ENCODE peak calls at places on chromosome 16, in five cellular contexts. One of them, this sample, is unnamed.

GRCh38 chr16:60214321-60214720 is 1480.2 kb upstream of the GOT2 start:
- DNase-seq in SK-N-SH: no peak
- DNase-seq in PC-3: no peak
- DNase-seq in neural progenitor cell: no peak
- DNase-seq in HCT116: no peak
- DNase-seq in this sample: no peak

GRCh38 chr16:2252806-2253148 is 1.4 kb upstream of the ECI1 start:
- DNase-seq in SK-N-SH: no peak
- DNase-seq in PC-3: no peak
- DNase-seq in neural progenitor cell: no peak
- DNase-seq in HCT116: no peak
- DNase-seq in this sample: no peak

GRCh38 chr16:17784073-17784472 is 313.3 kb upstream of the XYLT1 start:
- DNase-seq in SK-N-SH: no peak
- DNase-seq in HCT116: no peak
- DNase-seq in neural progenitor cell: peak
- DNase-seq in PC-3: peak
- DNase-seq in this sample: peak

GRCh38 chr16:72099377-72099818 is 5.8 kb downstream of the DHX38 start:
- DNase-seq in PC-3: peak
- DNase-seq in HCT116: peak
- DNase-seq in neural progenitor cell: peak
- DNase-seq in SK-N-SH: peak
- DNase-seq in this sample: peak

GRCh38 chr16:46886764-46887523 is 2.8 kb downstream of the GPT2 start:
- DNase-seq in HCT116: no peak
- DNase-seq in PC-3: no peak
- DNase-seq in neural progenitor cell: no peak
- DNase-seq in SK-N-SH: no peak
- DNase-seq in this sample: no peak

GRCh38 chr16:55393976-55394375 is 70.0 kb downstream of the IRX6 start:
- DNase-seq in PC-3: no peak
- DNase-seq in HCT116: no peak
- DNase-seq in neural progenitor cell: no peak
- DNase-seq in SK-N-SH: no peak
- DNase-seq in this sample: no peak

GRCh38 chr16:81491522-81492188 is 47.0 kb downstream of the CMIP start:
- DNase-seq in SK-N-SH: no peak
- DNase-seq in neural progenitor cell: no peak
- DNase-seq in HCT116: no peak
- DNase-seq in PC-3: no peak
- DNase-seq in this sample: no peak

GRCh38 chr16:3050487-3050886 is 4.1 kb downstream of the MMP25 start:
- DNase-seq in neural progenitor cell: no peak
- DNase-seq in HCT116: no peak
- DNase-seq in PC-3: no peak
- DNase-seq in SK-N-SH: no peak
- DNase-seq in this sample: no peak

GRCh38 chr16:85313541-85314208 is 201.4 kb upstream of the CIBAR2 start:
- DNase-seq in SK-N-SH: peak
- DNase-seq in PC-3: no peak
- DNase-seq in neural progenitor cell: no peak
- DNase-seq in HCT116: no peak
- DNase-seq in this sample: no peak

GRCh38 chr16:71895679-71896385 is 501 bp downstream of the IST1 start:
- DNase-seq in SK-N-SH: no peak
- DNase-seq in neural progenitor cell: peak
- DNase-seq in HCT116: no peak
- DNase-seq in PC-3: peak
- DNase-seq in this sample: peak

GRCh38 chr16:62831235-62831634 is 795.0 kb upstream of the CDH8 start:
- DNase-seq in neural progenitor cell: no peak
- DNase-seq in HCT116: no peak
- DNase-seq in PC-3: no peak
- DNase-seq in SK-N-SH: no peak
- DNase-seq in this sample: no peak

GRCh38 chr16:67526149-67526732 is 2.4 kb upstream of the RIPOR1 start:
- DNase-seq in neural progenitor cell: no peak
- DNase-seq in SK-N-SH: no peak
- DNase-seq in HCT116: no peak
- DNase-seq in PC-3: no peak
- DNase-seq in this sample: no peak

GRCh38 chr16:81448154-81449131 is 3.8 kb downstream of the CMIP start:
- DNase-seq in PC-3: peak
- DNase-seq in neural progenitor cell: peak
- DNase-seq in SK-N-SH: no peak
- DNase-seq in HCT116: no peak
- DNase-seq in this sample: peak

GRCh38 chr16:16096161-16096857 is 127.0 kb downstream of the ABCC6 start:
- DNase-seq in PC-3: no peak
- DNase-seq in SK-N-SH: no peak
- DNase-seq in neural progenitor cell: peak
- DNase-seq in HCT116: no peak
- DNase-seq in this sample: peak

GRCh38 chr16:81615833-81616232 is 163.3 kb upstream of the PLCG2 start:
- DNase-seq in SK-N-SH: no peak
- DNase-seq in PC-3: no peak
- DNase-seq in neural progenitor cell: no peak
- DNase-seq in HCT116: no peak
- DNase-seq in this sample: no peak

GRCh38 chr16:70746708-70747424 is 54.1 kb downstream of the VAC14 start:
- DNase-seq in neural progenitor cell: no peak
- DNase-seq in HCT116: peak
- DNase-seq in PC-3: peak
- DNase-seq in SK-N-SH: no peak
- DNase-seq in this sample: no peak

GRCh38 chr16:83603981-83604570 is 203.7 kb upstream of the HSBP1 start:
- DNase-seq in HCT116: no peak
- DNase-seq in neural progenitor cell: no peak
- DNase-seq in PC-3: no peak
- DNase-seq in SK-N-SH: no peak
- DNase-seq in this sample: no peak

GRCh38 chr16:31355701-31356100 is 725 bp downstream of the ITGAX start:
- DNase-seq in neural progenitor cell: no peak
- DNase-seq in HCT116: no peak
- DNase-seq in PC-3: no peak
- DNase-seq in SK-N-SH: no peak
- DNase-seq in this sample: no peak

GRCh38 chr16:89565256-89565505 is 4.7 kb downstream of the RPL13 start:
- DNase-seq in neural progenitor cell: no peak
- DNase-seq in PC-3: peak
- DNase-seq in HCT116: no peak
- DNase-seq in SK-N-SH: peak
- DNase-seq in this sample: peak
- H3K4me3 ChIP-seq in neural progenitor cell: peak
- H3K4me3 ChIP-seq in PC-3: peak
- H3K4me3 ChIP-seq in HCT116: peak
- H3K4me3 ChIP-seq in SK-N-SH: no peak
- H3K4me3 ChIP-seq in this sample: peak

DNA sequence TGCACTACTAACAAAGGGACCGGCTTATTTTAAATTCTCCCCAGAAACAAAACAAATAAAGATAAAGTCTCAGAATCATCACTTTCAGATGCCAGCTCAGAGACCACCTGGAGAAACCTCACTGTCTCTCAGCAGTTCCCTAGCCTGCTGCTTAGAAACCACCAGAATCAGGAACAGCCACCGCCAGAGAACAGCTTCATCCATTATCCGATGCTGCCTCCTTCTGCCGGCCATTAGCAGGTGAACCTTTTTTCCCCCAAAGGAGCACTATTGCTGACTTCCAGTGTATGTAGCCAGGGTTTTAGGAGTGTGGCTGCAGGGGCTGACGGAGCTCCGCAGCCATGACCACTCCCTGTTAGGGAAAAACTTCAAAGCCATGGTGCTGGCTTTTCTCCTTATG is 171.2 kb upstream of the DYNLRB2 start:
- DNase-seq in neural progenitor cell: peak
- DNase-seq in HCT116: no peak
- DNase-seq in SK-N-SH: peak
- DNase-seq in PC-3: peak
- DNase-seq in this sample: peak
- TF ChIP-seq EZH2phosphoT487 in neural progenitor cell: no peak
- TF ChIP-seq EZH2phosphoT487 in HCT116: no peak
- TF ChIP-seq EZH2phosphoT487 in SK-N-SH: no peak
- TF ChIP-seq EZH2phosphoT487 in PC-3: no peak
- TF ChIP-seq EZH2phosphoT487 in this sample: no peak

GRCh38 chr16:30186444-30186781 is 3.0 kb downstream of the CORO1A start:
- DNase-seq in PC-3: no peak
- DNase-seq in SK-N-SH: no peak
- DNase-seq in HCT116: no peak
- DNase-seq in neural progenitor cell: no peak
- DNase-seq in this sample: no peak
- H3K4me3 ChIP-seq in PC-3: no peak
- H3K4me3 ChIP-seq in SK-N-SH: no peak
- H3K4me3 ChIP-seq in HCT116: no peak
- H3K4me3 ChIP-seq in neural progenitor cell: no peak
- H3K4me3 ChIP-seq in this sample: no peak

GRCh38 chr16:23408242-23409201 is 44.5 kb downstream of the COG7 start:
- DNase-seq in neural progenitor cell: peak
- DNase-seq in SK-N-SH: peak
- DNase-seq in PC-3: peak
- DNase-seq in HCT116: no peak
- DNase-seq in this sample: peak
- TF ChIP-seq EZH2phosphoT487 in neural progenitor cell: no peak
- TF ChIP-seq EZH2phosphoT487 in SK-N-SH: no peak
- TF ChIP-seq EZH2phosphoT487 in PC-3: no peak
- TF ChIP-seq EZH2phosphoT487 in HCT116: no peak
- TF ChIP-seq EZH2phosphoT487 in this sample: no peak

GRCh38 chr16:89256651-89257254 is 39.2 kb downstream of the ZNF778 start:
- DNase-seq in neural progenitor cell: peak
- DNase-seq in PC-3: peak
- DNase-seq in SK-N-SH: peak
- DNase-seq in HCT116: no peak
- DNase-seq in this sample: peak
- H3K4me3 ChIP-seq in neural progenitor cell: peak
- H3K4me3 ChIP-seq in PC-3: peak
- H3K4me3 ChIP-seq in SK-N-SH: no peak
- H3K4me3 ChIP-seq in HCT116: peak
- H3K4me3 ChIP-seq in this sample: peak

GRCh38 chr16:78980825-78981224 is 619.7 kb downstream of the MAF start:
- DNase-seq in HCT116: no peak
- DNase-seq in SK-N-SH: no peak
- DNase-seq in PC-3: no peak
- DNase-seq in neural progenitor cell: no peak
- DNase-seq in this sample: no peak

GRCh38 chr16:78970650-78971049 is 629.9 kb downstream of the MAF start:
- DNase-seq in HCT116: no peak
- DNase-seq in neural progenitor cell: no peak
- DNase-seq in SK-N-SH: no peak
- DNase-seq in PC-3: no peak
- DNase-seq in this sample: no peak

GRCh38 chr16:78973041-78973440 is 627.5 kb downstream of the MAF start:
- DNase-seq in neural progenitor cell: no peak
- DNase-seq in PC-3: no peak
- DNase-seq in HCT116: no peak
- DNase-seq in SK-N-SH: no peak
- DNase-seq in this sample: no peak

GRCh38 chr16:78976212-78976611 is 624.3 kb downstream of the MAF start:
- DNase-seq in neural progenitor cell: no peak
- DNase-seq in SK-N-SH: no peak
- DNase-seq in PC-3: no peak
- DNase-seq in HCT116: no peak
- DNase-seq in this sample: no peak
- TF ChIP-seq EZH2phosphoT487 in neural progenitor cell: no peak
- TF ChIP-seq EZH2phosphoT487 in SK-N-SH: no peak
- TF ChIP-seq EZH2phosphoT487 in PC-3: no peak
- TF ChIP-seq EZH2phosphoT487 in HCT116: no peak
- TF ChIP-seq EZH2phosphoT487 in this sample: no peak

GRCh38 chr16:50369133-50369804 is 481 bp upstream of the BRD7 start:
- DNase-seq in neural progenitor cell: no peak
- DNase-seq in HCT116: no peak
- DNase-seq in SK-N-SH: no peak
- DNase-seq in PC-3: no peak
- DNase-seq in this sample: no peak
- H3K4me3 ChIP-seq in neural progenitor cell: no peak
- H3K4me3 ChIP-seq in HCT116: peak
- H3K4me3 ChIP-seq in SK-N-SH: peak
- H3K4me3 ChIP-seq in PC-3: peak
- H3K4me3 ChIP-seq in this sample: peak

GRCh38 chr16:66487580-66488235 is 60.6 kb downstream of the BEAN1 start:
- DNase-seq in PC-3: no peak
- DNase-seq in HCT116: no peak
- DNase-seq in SK-N-SH: no peak
- DNase-seq in neural progenitor cell: no peak
- DNase-seq in this sample: no peak

GRCh38 chr16:66485361-66485760 is 58.3 kb downstream of the BEAN1 start:
- DNase-seq in neural progenitor cell: no peak
- DNase-seq in HCT116: no peak
- DNase-seq in PC-3: no peak
- DNase-seq in SK-N-SH: no peak
- DNase-seq in this sample: no peak

GRCh38 chr16:66486199-66486772 is 59.2 kb downstream of the BEAN1 start:
- DNase-seq in PC-3: no peak
- DNase-seq in SK-N-SH: no peak
- DNase-seq in HCT116: no peak
- DNase-seq in neural progenitor cell: no peak
- DNase-seq in this sample: no peak

GRCh38 chr16:66484453-66485213 is 57.5 kb downstream of the BEAN1 start:
- DNase-seq in PC-3: no peak
- DNase-seq in SK-N-SH: no peak
- DNase-seq in HCT116: no peak
- DNase-seq in neural progenitor cell: no peak
- DNase-seq in this sample: no peak

DNA sequence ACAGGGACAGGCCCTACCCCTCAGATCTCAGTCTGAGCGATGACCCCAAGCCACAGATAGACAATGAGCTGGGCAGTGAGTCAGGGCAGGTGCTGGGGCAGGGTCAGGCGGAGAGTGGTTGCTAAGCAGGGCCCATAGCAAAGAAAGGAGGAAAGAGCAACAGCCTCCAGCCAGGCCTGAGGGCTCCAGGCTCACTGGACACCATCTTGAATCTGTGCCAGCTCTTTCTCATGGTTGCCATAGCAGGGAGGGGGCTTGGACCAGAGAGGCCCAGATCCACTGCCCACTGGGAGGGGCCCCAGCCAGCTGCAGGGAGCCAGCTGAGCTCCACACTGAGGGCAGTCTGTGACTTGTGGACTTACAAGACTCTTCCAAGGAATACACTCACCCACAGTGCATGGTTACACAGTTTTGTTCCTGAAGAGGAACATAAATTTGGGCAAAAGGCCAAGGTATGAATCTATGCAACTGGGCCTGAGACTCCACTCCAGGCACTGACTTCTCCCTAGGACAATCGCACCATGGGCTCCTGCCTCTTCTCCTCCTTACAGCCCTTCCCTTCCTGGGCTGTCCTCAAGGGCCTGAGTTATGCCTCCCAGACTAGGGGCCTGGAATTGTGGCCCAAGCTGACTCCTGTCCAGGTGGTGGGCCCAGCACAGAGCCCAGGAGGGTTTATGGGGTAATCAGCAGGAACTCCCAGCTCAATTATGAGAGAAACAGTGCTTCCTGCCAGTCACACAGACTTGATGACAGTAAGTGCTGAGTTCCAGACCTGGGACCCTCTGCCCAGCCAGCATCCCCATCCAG is 59.9 kb downstream of the BEAN1 start:
- DNase-seq in PC-3: peak
- DNase-seq in HCT116: no peak
- DNase-seq in neural progenitor cell: no peak
- DNase-seq in SK-N-SH: peak
- DNase-seq in this sample: no peak
- TF ChIP-seq EZH2phosphoT487 in PC-3: no peak
- TF ChIP-seq EZH2phosphoT487 in HCT116: no peak
- TF ChIP-seq EZH2phosphoT487 in neural progenitor cell: no peak
- TF ChIP-seq EZH2phosphoT487 in SK-N-SH: no peak
- TF ChIP-seq EZH2phosphoT487 in this sample: no peak

This sample was measured in GM23338.